ENCODE peak calls at places on chromosomes 13 and 19, in four cellular contexts. One of them, this sample, is unnamed.

GRCh38 chr19:44738603-44739585 is 9.6 kb upstream of the BCL3 start:
- DNase-seq in esophagus squamous epithelium: no peak
- DNase-seq in adrenal gland: peak; percentile 55
- DNase-seq in endothelial cell of umbilical vein: no peak
- DNase-seq in this sample: no peak

GRCh38 chr19:41076286-41076685 is 12.0 kb upstream of the CYP2A13 start:
- DNase-seq in adrenal gland: no peak
- DNase-seq in esophagus squamous epithelium: no peak
- DNase-seq in endothelial cell of umbilical vein: no peak
- DNase-seq in this sample: no peak

GRCh38 chr13:83086948-83087347 is 795.3 kb downstream of the SLITRK1 start:
- DNase-seq in adrenal gland: no peak
- DNase-seq in esophagus squamous epithelium: no peak
- DNase-seq in endothelial cell of umbilical vein: no peak
- DNase-seq in this sample: no peak

GRCh38 chr13:111586291-111586690 is 265.8 kb downstream of the TEX29 start:
- DNase-seq in endothelial cell of umbilical vein: no peak
- DNase-seq in esophagus squamous epithelium: no peak
- DNase-seq in adrenal gland: no peak
- DNase-seq in this sample: no peak

GRCh38 chr13:22235285-22235949 is 564.5 kb downstream of the FGF9 start:
- DNase-seq in esophagus squamous epithelium: no peak
- DNase-seq in endothelial cell of umbilical vein: no peak
- DNase-seq in adrenal gland: no peak
- DNase-seq in this sample: no peak

GRCh38 chr19:50785329-50785922 is 4.8 kb upstream of the ACP4 start:
- DNase-seq in esophagus squamous epithelium: no peak
- DNase-seq in endothelial cell of umbilical vein: no peak
- DNase-seq in adrenal gland: no peak
- DNase-seq in this sample: no peak

GRCh38 chr13:82654851-82655517 is 1227.3 kb downstream of the SLITRK1 start:
- DNase-seq in adrenal gland: peak; percentile 73
- DNase-seq in endothelial cell of umbilical vein: no peak
- DNase-seq in esophagus squamous epithelium: no peak
- DNase-seq in this sample: peak; percentile 86

GRCh38 chr19:35341565-35342225 is 6.0 kb upstream of the FFAR1 start:
- DNase-seq in adrenal gland: no peak
- DNase-seq in endothelial cell of umbilical vein: no peak
- DNase-seq in esophagus squamous epithelium: no peak
- DNase-seq in this sample: no peak

DNA sequence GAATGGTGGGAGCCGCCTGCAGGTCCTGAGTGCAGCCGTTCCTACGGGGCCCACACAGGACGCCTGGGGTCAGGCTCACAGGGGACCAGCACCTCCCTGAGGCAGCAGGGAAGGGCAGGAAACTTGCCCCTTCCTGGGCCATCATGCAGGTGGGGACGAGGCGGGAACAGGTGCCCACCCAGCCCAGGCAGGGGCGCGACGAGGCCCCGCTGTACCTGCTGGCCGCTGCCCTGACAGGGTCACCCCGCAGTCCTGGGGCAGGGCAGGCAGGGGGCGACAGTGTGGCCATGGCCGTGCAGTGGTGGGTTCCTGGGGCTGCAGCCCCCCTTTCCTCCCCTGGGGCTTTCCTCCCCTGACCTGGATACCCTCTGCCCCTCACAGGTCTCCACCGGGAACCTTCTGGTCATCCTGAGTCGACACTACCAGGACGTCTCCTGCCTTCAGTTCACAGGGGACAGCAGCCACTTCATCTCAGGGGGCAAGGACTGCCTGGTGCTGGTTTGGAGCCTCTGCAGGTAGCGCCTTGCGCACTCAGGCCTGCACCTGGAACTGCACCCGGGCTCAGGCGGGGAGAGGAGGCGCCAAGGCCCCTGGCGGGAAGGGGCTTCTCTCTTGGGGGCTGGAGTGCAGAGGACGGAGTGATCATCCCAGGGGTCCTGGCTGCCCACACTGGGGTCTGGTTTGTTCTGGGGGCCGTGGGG is 5.4 kb downstream of the WDR18 start:
- DNase-seq in esophagus squamous epithelium: no peak
- DNase-seq in endothelial cell of umbilical vein: no peak
- DNase-seq in adrenal gland: no peak
- DNase-seq in this sample: no peak
- H3K9me3 ChIP-seq in esophagus squamous epithelium: no peaks in the 10 kb centered on the region
- H3K9me3 ChIP-seq in endothelial cell of umbilical vein: no peaks in the 10 kb centered on the region
- H3K9me3 ChIP-seq in adrenal gland: no peaks in the 10 kb centered on the region
- H3K9me3 ChIP-seq in this sample: no peaks in the 10 kb centered on the region

GRCh38 chr19:1255186-1256161 is 7.1 kb downstream of the MIDN start:
- DNase-seq in adrenal gland: peak; percentile 66
- DNase-seq in esophagus squamous epithelium: no peak
- DNase-seq in endothelial cell of umbilical vein: no peak
- DNase-seq in this sample: no peak

GRCh38 chr19:1252818-1253513 is 4.6 kb downstream of the MIDN start:
- DNase-seq in adrenal gland: peak; percentile 97
- DNase-seq in esophagus squamous epithelium: peak; percentile 81
- DNase-seq in endothelial cell of umbilical vein: peak; percentile 88
- DNase-seq in this sample: peak; percentile 96

GRCh38 chr19:1253514-1254080 is 5.2 kb downstream of the MIDN start:
- DNase-seq in endothelial cell of umbilical vein: no peak
- DNase-seq in adrenal gland: no peak
- DNase-seq in esophagus squamous epithelium: no peak
- DNase-seq in this sample: peak; percentile 78

GRCh38 chr19:1254530-1255185 is 6.3 kb downstream of the MIDN start:
- DNase-seq in adrenal gland: peak; percentile 67
- DNase-seq in endothelial cell of umbilical vein: no peak
- DNase-seq in esophagus squamous epithelium: no peak
- DNase-seq in this sample: no peak

DNA sequence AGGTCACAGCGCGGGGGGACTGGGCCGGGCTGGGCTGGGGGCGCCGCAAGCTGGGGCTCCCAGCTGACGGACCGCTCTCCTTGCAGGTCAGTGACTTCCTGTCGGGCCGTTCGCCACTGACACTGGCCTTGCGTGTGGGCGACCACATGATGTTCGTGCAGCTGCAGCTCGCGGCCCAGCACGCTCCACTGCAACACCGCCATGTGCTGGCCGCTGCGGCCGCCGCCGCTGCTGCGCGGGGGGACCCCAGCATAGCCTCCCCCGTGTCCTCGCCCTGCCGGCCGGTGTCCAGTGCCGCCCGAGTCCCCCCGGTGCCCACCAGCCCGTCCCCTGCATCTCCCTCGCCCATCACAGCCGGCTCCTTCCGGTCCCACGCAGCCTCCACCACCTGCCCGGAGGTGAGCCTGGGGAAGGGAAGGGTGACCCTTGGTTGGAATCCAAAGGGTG is 5.7 kb downstream of the MIDN start:
- DNase-seq in esophagus squamous epithelium: no peak
- DNase-seq in endothelial cell of umbilical vein: no peak
- DNase-seq in adrenal gland: peak; percentile 90
- DNase-seq in this sample: no peak
- H3K4me1 ChIP-seq in esophagus squamous epithelium: peaks cover 68% of the 10 kb centered on the region
- H3K4me1 ChIP-seq in endothelial cell of umbilical vein: peaks cover 34% of the 10 kb centered on the region
- H3K4me1 ChIP-seq in adrenal gland: peaks cover 49% of the 10 kb centered on the region
- H3K4me1 ChIP-seq in this sample: peaks cover 76% of the 10 kb centered on the region

DNA sequence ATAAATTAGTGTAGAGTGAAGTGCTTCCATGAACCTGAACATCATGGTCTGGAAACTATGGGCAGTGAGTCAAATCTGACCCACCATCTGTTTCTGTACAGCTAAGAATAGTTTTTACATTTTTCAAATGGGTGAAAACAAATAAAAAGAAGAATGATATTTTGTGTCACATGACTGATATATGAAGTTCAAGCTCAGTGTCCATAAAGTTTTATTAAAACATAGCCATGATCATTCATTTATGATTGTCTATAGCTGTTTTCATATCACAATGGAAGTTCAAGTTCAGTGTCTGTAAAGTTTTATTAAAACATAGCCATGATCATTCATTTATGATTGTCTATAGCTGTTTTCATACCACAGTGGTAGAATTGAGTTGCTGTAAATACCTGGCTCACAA is 42.7 kb downstream of the ZNF333 start:
- DNase-seq in esophagus squamous epithelium: no peak
- DNase-seq in endothelial cell of umbilical vein: no peak
- DNase-seq in adrenal gland: no peak
- DNase-seq in this sample: no peak
- TF ChIP-seq POLR2A in esophagus squamous epithelium: no peak
- TF ChIP-seq POLR2A in endothelial cell of umbilical vein: no peak
- TF ChIP-seq POLR2A in adrenal gland: no peak
- TF ChIP-seq POLR2A in this sample: no peak

DNA sequence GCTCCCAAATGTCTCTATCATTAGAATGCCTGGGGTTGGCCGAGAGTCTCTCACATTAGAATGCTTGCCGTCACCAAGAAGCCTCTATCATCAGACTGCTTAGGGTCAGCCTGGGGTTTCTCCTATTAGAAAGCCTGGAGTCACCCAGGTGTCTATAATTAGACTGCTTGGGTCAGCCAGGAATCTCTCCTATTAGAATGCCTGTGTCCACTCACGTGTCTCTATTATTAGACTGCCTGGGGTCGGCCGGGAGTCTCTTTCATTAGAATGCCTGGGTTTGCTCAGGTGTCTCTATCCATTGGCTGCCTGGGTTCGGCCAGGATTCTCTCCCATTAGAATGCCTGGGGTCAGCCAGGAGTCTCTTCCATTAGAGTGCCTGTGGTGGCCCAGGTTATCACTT is 1453.1 kb downstream of the UQCRFS1 start:
- DNase-seq in adrenal gland: no peak
- DNase-seq in endothelial cell of umbilical vein: no peak
- DNase-seq in esophagus squamous epithelium: no peak
- DNase-seq in this sample: no peak
- H3K9me3 ChIP-seq in adrenal gland: no peaks in the 10 kb centered on the region
- H3K9me3 ChIP-seq in endothelial cell of umbilical vein: no peaks in the 10 kb centered on the region
- H3K9me3 ChIP-seq in esophagus squamous epithelium: no peaks in the 10 kb centered on the region
- H3K9me3 ChIP-seq in this sample: peaks cover 2% of the 10 kb centered on the region

GRCh38 chr19:18842166-18842565 is 10.4 kb downstream of the UPF1 start:
- DNase-seq in endothelial cell of umbilical vein: no peak
- DNase-seq in esophagus squamous epithelium: no peak
- DNase-seq in adrenal gland: no peak
- DNase-seq in this sample: no peak
- H3K4me1 ChIP-seq in endothelial cell of umbilical vein: peaks cover 15% of the 10 kb centered on the region
- H3K4me1 ChIP-seq in esophagus squamous epithelium: peaks cover 20% of the 10 kb centered on the region
- H3K4me1 ChIP-seq in adrenal gland: peaks cover 30% of the 10 kb centered on the region
- H3K4me1 ChIP-seq in this sample: peaks cover 82% of the 10 kb centered on the region

GRCh38 chr13:49855930-49856329 is 63.4 kb upstream of the KPNA3 start:
- DNase-seq in endothelial cell of umbilical vein: no peak
- DNase-seq in adrenal gland: no peak
- DNase-seq in esophagus squamous epithelium: no peak
- DNase-seq in this sample: no peak

GRCh38 chr13:49853535-49853934 is 61.1 kb upstream of the KPNA3 start:
- DNase-seq in esophagus squamous epithelium: no peak
- DNase-seq in adrenal gland: no peak
- DNase-seq in endothelial cell of umbilical vein: no peak
- DNase-seq in this sample: no peak

GRCh38 chr13:49859568-49859967 is 67.1 kb upstream of the KPNA3 start:
- DNase-seq in esophagus squamous epithelium: no peak
- DNase-seq in adrenal gland: peak; percentile 94
- DNase-seq in endothelial cell of umbilical vein: no peak
- DNase-seq in this sample: no peak

GRCh38 chr13:49858183-49858856 is 65.8 kb upstream of the KPNA3 start:
- DNase-seq in adrenal gland: no peak
- DNase-seq in endothelial cell of umbilical vein: no peak
- DNase-seq in esophagus squamous epithelium: no peak
- DNase-seq in this sample: no peak
- TF ChIP-seq POLR2A in adrenal gland: no peak
- TF ChIP-seq POLR2A in endothelial cell of umbilical vein: no peak
- TF ChIP-seq POLR2A in esophagus squamous epithelium: no peak
- TF ChIP-seq POLR2A in this sample: no peak

This sample was measured in suprapubic skin.